ENCODE peak calls at places on chromosomes 16 and 17, in six cellular contexts. A is left ventricle myocardium superior; G is substantia nigra; Y is GM12865; L is stimulated activated CD8-positive, alpha-beta memory T cell treated with anti-CD3 and anti-CD28 coated beads, Interleukin-4, amount 100 ng/mL, for 48 hours; T is H54. K is an unnamed sample.

GRCh38 chr17:63949576-63950250 is 17.6 kb upstream of the CD79B start:
- DNase-seq in G (no peak), L (no peak), A (no peak), Y (no peak), T (no peak), K (no peak)

GRCh38 chr16:28974007-28974436 is 556 bp upstream of the SPNS1 start:
- DNase-seq in L (peak), A (peak), Y (peak), T (peak), G (peak), K (peak)

GRCh38 chr17:50682938-50683337 is 24.8 kb downstream of the ANKRD40 start:
- DNase-seq in A (no peak), G (no peak), L (no peak), T (no peak), Y (no peak), K (no peak)

GRCh38 chr17:15076991-15077663 is 188.0 kb downstream of the PMP22 start:
- DNase-seq in T (no peak), Y (no peak), G (no peak), A (no peak), L (no peak), K (no peak)

GRCh38 chr17:62616993-62617893 is 10.2 kb upstream of the MRC2 start:
- DNase-seq in A (no peak), Y (no peak), G (no peak), T (no peak), L (no peak), K (no peak)

GRCh38 chr17:64020068-64020766 is at the start of gene ICAM2:
- DNase-seq in L (peak), Y (peak), A (peak), T (no peak), G (no peak), K (no peak)

GRCh38 chr17:45040459-45040858 is 11.0 kb downstream of the DCAKD start:
- DNase-seq in G (no peak), T (no peak), L (no peak), A (no peak), Y (no peak), K (no peak)

GRCh38 chr17:16417399-16417798 is 2.0 kb downstream of the TRPV2 start:
- DNase-seq in Y (no peak), G (no peak), L (no peak), T (no peak), A (no peak), K (no peak)

GRCh38 chr17:10183931-10184930 is 14.2 kb downstream of the GAS7 start:
- DNase-seq in A (no peak), G (no peak), T (no peak), Y (no peak), L (no peak), K (no peak)

GRCh38 chr17:2695961-2696760 is 15.4 kb downstream of the CLUH start:
- DNase-seq in Y (no peak), G (no peak), L (no peak), T (no peak), A (no peak), K (no peak)

GRCh38 chr16:50316848-50317630 is 50.7 kb downstream of the ADCY7 start:
- DNase-seq in L (peak), Y (no peak), A (no peak), T (no peak), G (no peak), K (no peak)

GRCh38 chr16:80966617-80967016 is 40.1 kb downstream of the CMC2 start:
- DNase-seq in T (no peak), Y (no peak), A (no peak), L (no peak), G (no peak), K (peak)

K was measured in RWPE1.